ENCODE peak calls at places on chromosomes 1 and 21, in five cellular contexts. J is lung microvascular endothelial cell; W is Calu3; P is cardiac muscle cell; O is activated naive CD4-positive, alpha-beta T cell treated with anti-CD3 and anti-CD28 coated beads for 36 hours. L is an unnamed sample.
A peak's percentile ranks its signal among the peaks of the same experiment; 100 is the strongest.

GRCh38 chr1:42484382-42484781 is 21.3 kb downstream of the CCDC30 start:
- DNase-seq in J (peak; percentile 2), P (peak; percentile 81), W (no peak), O (no peak), L (no peak)

GRCh38 chr1:157369808-157370521 is 182.3 kb downstream of the FCRL5 start:
- DNase-seq in O (peak; percentile 58), J (peak; percentile 71), P (peak; percentile 63), W (peak; percentile 74), L (no peak)

GRCh38 chr1:3564921-3565831 is 46.1 kb downstream of the MEGF6 start:
- DNase-seq in P (peak; percentile 45), J (peak; percentile 55), W (peak; percentile 20), O (peak; percentile 31), L (peak; percentile 38)

GRCh38 chr1:212234431-212235298 is 50.5 kb upstream of the PPP2R5A start:
- DNase-seq in O (peak; percentile 60), W (peak; percentile 56), J (peak; percentile 86), P (peak; percentile 95), L (no peak)

GRCh38 chr1:36966242-36966641 is 68.1 kb downstream of the GRIK3 start:
- DNase-seq in P (peak; percentile 9), J (peak; percentile 44), W (peak; percentile 24), O (peak; percentile 38), L (no peak)

GRCh38 chr1:183155939-183156338 is 30.1 kb upstream of the LAMC2 start:
- DNase-seq in J (no peak), W (no peak), P (no peak), O (no peak), L (no peak)

GRCh38 chr1:33602271-33602670 is 129.8 kb downstream of the ZSCAN20 start:
- DNase-seq in J (no peak), W (no peak), O (no peak), P (no peak), L (no peak)

GRCh38 chr1:27538793-27539192 is 48.8 kb upstream of the WASF2 start:
- DNase-seq in O (no peak), J (no peak), P (peak; percentile 49), W (no peak), L (no peak)

GRCh38 chr1:205532996-205533728 is 28.7 kb downstream of the CDK18 start:
- DNase-seq in J (no peak), W (no peak), O (no peak), P (peak; percentile 21), L (no peak)

GRCh38 chr1:99264201-99265021 is at the start of gene PLPPR4:
- DNase-seq in J (peak; percentile 31), O (peak; percentile 17), W (peak; percentile 58), P (peak; percentile 30), L (peak; percentile 2)

GRCh38 chr1:63906053-63906704 is 132.4 kb downstream of the ROR1 start:
- DNase-seq in O (no peak), J (no peak), P (no peak), W (no peak), L (no peak)

GRCh38 chr1:204828352-204828850 is 42.3 kb upstream of the NFASC start:
- DNase-seq in J (peak; percentile 57), O (peak; percentile 38), P (peak; percentile 49), W (peak; percentile 60), L (peak; percentile 34)

GRCh38 chr21:45421846-45422775 is 17.1 kb downstream of the COL18A1 start:
- DNase-seq in P (no peak), W (no peak), J (no peak), O (no peak), L (no peak)

GRCh38 chr1:17948594-17948993 is 159.0 kb upstream of the IGSF21 start:
- DNase-seq in J (no peak), O (no peak), W (no peak), P (no peak), L (no peak)

GRCh38 chr1:87024936-87025537 is 110.6 kb downstream of the HS2ST1 start:
- DNase-seq in J (peak; percentile 36), O (no peak), W (peak; percentile 13), P (peak; percentile 54), L (peak; percentile 24)

GRCh38 chr1:181711858-181712257 is 228.5 kb downstream of the CACNA1E start:
- DNase-seq in W (no peak), O (no peak), J (no peak), P (no peak), L (no peak)

GRCh38 chr1:226110249-226111108 is 48.0 kb downstream of the H3-3A start:
- DNase-seq in P (peak; percentile 69), J (peak; percentile 83), W (peak; percentile 79), O (peak; percentile 70), L (peak; percentile 94)

GRCh38 chr1:162248854-162249535 is 127.7 kb downstream of the SPATA46 start:
- DNase-seq in J (no peak), O (no peak), P (peak; percentile 17), W (no peak), L (no peak)

GRCh38 chr1:23643668-23644554 is 47.7 kb upstream of the RPL11 start:
- DNase-seq in W (no peak), O (no peak), P (no peak), J (no peak), L (no peak)

GRCh38 chr1:237390798-237391197 is 348.8 kb downstream of the RYR2 start:
- DNase-seq in W (no peak), J (no peak), O (no peak), P (peak; percentile 74), L (no peak)

GRCh38 chr1:1899266-1899966 is 8.5 kb upstream of the GNB1 start:
- DNase-seq in O (no peak), P (no peak), J (no peak), W (peak; percentile 42), L (no peak)

GRCh38 chr1:59595774-59596173 is 219.0 kb upstream of the HOOK1 start:
- DNase-seq in P (peak; percentile 18), J (peak; percentile 65), O (no peak), W (no peak), L (no peak)

GRCh38 chr1:15062479-15063099 is 91.0 kb upstream of the TMEM51 start:
- DNase-seq in W (peak; percentile 8), P (no peak), O (no peak), J (peak; percentile 9), L (no peak)

GRCh38 chr1:245908543-245908942 is 598.5 kb downstream of the SMYD3 start:
- DNase-seq in J (no peak), P (no peak), O (no peak), W (no peak), L (no peak)

GRCh38 chr1:246139745-246140182 is 367.3 kb downstream of the SMYD3 start:
- DNase-seq in O (no peak), W (peak; percentile 15), P (peak; percentile 34), J (peak; percentile 40), L (no peak)

GRCh38 chr21:34812510-34813265 is 143.9 kb downstream of the CLIC6 start:
- DNase-seq in O (no peak), W (no peak), J (no peak), P (peak; percentile 58), L (no peak)

GRCh38 chr1:115911298-115911697 is 65.0 kb upstream of the SLC22A15 start:
- DNase-seq in W (peak; percentile 44), P (no peak), O (no peak), J (peak; percentile 13), L (no peak)

GRCh38 chr1:239563680-239564079 is 177.3 kb downstream of the CHRM3 start:
- DNase-seq in W (no peak), J (no peak), O (no peak), P (no peak), L (no peak)

GRCh38 chr1:78651247-78651646 is 1.6 kb downstream of the IFI44 start:
- DNase-seq in O (peak; percentile 35), J (peak; percentile 23), P (no peak), W (no peak), L (peak; percentile 46)

GRCh38 chr21:29465528-29465927 is 166.8 kb downstream of the BACH1 start:
- DNase-seq in O (no peak), P (no peak), W (no peak), J (no peak), L (no peak)

GRCh38 chr1:207897188-207897587 is 13.7 kb downstream of the CD34 start:
- DNase-seq in P (peak; percentile 44), J (peak; percentile 66), O (no peak), W (no peak), L (no peak)

GRCh38 chr1:224425279-224425884 is 9.2 kb downstream of the WDR26 start:
- DNase-seq in O (no peak), P (no peak), J (no peak), W (no peak), L (no peak)

GRCh38 chr1:61616830-61617229 is 108.1 kb downstream of the TM2D1 start:
- DNase-seq in P (no peak), J (no peak), O (no peak), W (no peak), L (no peak)

GRCh38 chr1:36517019-36517387 is 34.3 kb upstream of the CSF3R start:
- DNase-seq in J (no peak), O (no peak), W (no peak), P (no peak), L (no peak)

GRCh38 chr1:202249846-202250245 is 56.2 kb downstream of the LGR6 start:
- DNase-seq in P (peak; percentile 56), W (no peak), J (no peak), O (no peak), L (no peak)

GRCh38 chr1:193103759-193104495 is 1.3 kb downstream of the GLRX2 start:
- DNase-seq in P (no peak), J (peak; percentile 16), O (no peak), W (no peak), L (no peak)

GRCh38 chr1:225866061-225866844 is 15.9 kb downstream of the TMEM63A start:
- DNase-seq in J (peak; percentile 35), P (peak; percentile 85), O (peak; percentile 90), W (no peak), L (no peak)

GRCh38 chr1:8154621-8155052 is 128.5 kb upstream of the ERRFI1 start:
- DNase-seq in P (peak; percentile 41), J (no peak), O (no peak), W (peak; percentile 77), L (no peak)